ENCODE peak calls at places on chromosomes 6 and 20, in eight cellular contexts. U is GM23248; A is Peyer's patch; Z is A549; G is heart right ventricle; S is H9; M is effector memory CD4-positive, alpha-beta T cell; O is WERI-Rb-1. C is an unnamed sample.

GRCh38 chr6:17928514-17929430 is 58.7 kb downstream of the KIF13A start:
- DNase-seq in U (peak; percentile 79), A (no peak), Z (no peak), G (no peak), S (no peak), M (no peak), O (no peak), C (no peak)

GRCh38 chr6:25089442-25089841 is 153.7 kb upstream of the RIPOR2 start:
- DNase-seq in U (peak; percentile 49), A (no peak), Z (no peak), G (no peak), S (no peak), M (no peak), O (no peak), C (no peak)

GRCh38 chr6:1984346-1984994 is 260.9 kb downstream of the GMDS start:
- DNase-seq in U (no peak), A (no peak), Z (no peak), G (no peak), S (no peak), M (no peak), O (no peak), C (no peak)

GRCh38 chr6:124770131-124770530 is 192.1 kb upstream of the RNF217 start:
- DNase-seq in U (no peak), A (no peak), Z (no peak), G (no peak), S (no peak), M (no peak), O (no peak), C (no peak)

GRCh38 chr6:34280216-34280615 is 31.4 kb upstream of the SMIM29 start:
- DNase-seq in U (no peak), A (no peak), Z (no peak), G (no peak), S (no peak), M (no peak), O (no peak), C (no peak)

GRCh38 chr20:53555081-53555480 is 38.6 kb downstream of the ZNF217 start:
- DNase-seq in U (no peak), A (no peak), Z (no peak), G (no peak), S (no peak), M (no peak), O (no peak), C (no peak)

GRCh38 chr20:56783826-56784225 is 154.7 kb downstream of the TFAP2C start:
- DNase-seq in U (no peak), A (no peak), Z (peak; percentile 81), G (no peak), S (no peak), M (no peak), O (no peak), C (no peak)

GRCh38 chr6:13431861-13432465 is 55.4 kb downstream of the GFOD1 start:
- DNase-seq in U (peak; percentile 35), A (no peak), Z (peak; percentile 7), G (no peak), S (no peak), M (no peak), O (no peak), C (no peak)

GRCh38 chr20:13672657-13673056 is 33.9 kb upstream of the TASP1 start:
- DNase-seq in U (no peak), A (no peak), Z (no peak), G (no peak), S (no peak), M (no peak), O (no peak), C (no peak)

GRCh38 chr6:53659458-53659857 is 6.1 kb downstream of the KLHL31 start:
- DNase-seq in U (no peak), A (no peak), Z (no peak), G (no peak), S (no peak), M (no peak), O (no peak), C (no peak)

GRCh38 chr6:35473849-35474128 is 5.6 kb downstream of the RPL10A start:
- DNase-seq in U (no peak), A (no peak), Z (no peak), G (no peak), S (peak; percentile 52), M (no peak), O (no peak), C (no peak)
- H3K27ac ChIP-seq in U (no peak overlapping the region), A (no peak overlapping the region), Z (no peak overlapping the region), G (no peak overlapping the region), S (no peak overlapping the region), M (no peak overlapping the region), O (peak overlapping the region; percentile 35), C (no peak overlapping the region)

DNA sequence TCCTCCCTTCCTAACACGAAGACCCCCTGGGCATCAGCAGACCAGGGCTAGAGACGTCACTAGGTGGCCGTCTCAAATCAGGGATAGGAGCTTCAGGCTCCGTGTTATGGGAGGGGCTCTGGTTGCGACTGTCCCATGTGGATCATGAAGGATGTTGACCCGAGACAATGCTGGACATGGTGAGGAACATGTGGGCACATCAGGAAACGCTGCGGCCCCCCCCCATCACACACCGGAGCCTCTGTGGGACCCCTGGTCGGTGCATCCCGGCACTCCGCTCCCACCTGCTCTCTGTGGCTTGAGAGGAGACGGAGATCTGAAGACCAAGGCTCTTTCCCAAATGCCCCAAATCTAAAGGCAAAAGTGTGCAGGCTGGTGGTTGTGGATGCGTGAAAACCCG is 54.2 kb downstream of the DACT2 start:
- DNase-seq in U (no peak), A (no peak), Z (no peak), G (no peak), S (no peak), M (no peak), O (no peak), C (no peak)
- H3K9me3 ChIP-seq in U (no peaks in the 10 kb centered on the region), A (no peaks in the 10 kb centered on the region), Z (no peaks in the 10 kb centered on the region), G (no peaks in the 10 kb centered on the region), S (no peaks in the 10 kb centered on the region), M (no peaks in the 10 kb centered on the region), O (no peaks in the 10 kb centered on the region), C (no peaks in the 10 kb centered on the region)

GRCh38 chr20:19777981-19778380 is 19.9 kb downstream of the RIN2 start:
- DNase-seq in U (peak; percentile 29), A (no peak), Z (no peak), G (no peak), S (no peak), M (no peak), O (no peak), C (no peak)

GRCh38 chr20:19778404-19778803 is 20.3 kb downstream of the RIN2 start:
- DNase-seq in U (peak; percentile 58), A (no peak), Z (no peak), G (no peak), S (no peak), M (no peak), O (no peak), C (no peak)

GRCh38 chr20:19780261-19780660 is 22.2 kb downstream of the RIN2 start:
- DNase-seq in U (no peak), A (no peak), Z (no peak), G (no peak), S (no peak), M (no peak), O (no peak), C (no peak)

GRCh38 chr20:19781235-19781634 is 23.2 kb downstream of the RIN2 start:
- DNase-seq in U (no peak), A (no peak), Z (no peak), G (no peak), S (no peak), M (no peak), O (no peak), C (no peak)

GRCh38 chr20:19779634-19780033 is 21.6 kb downstream of the RIN2 start:
- DNase-seq in U (no peak), A (no peak), Z (no peak), G (no peak), S (no peak), M (no peak), O (no peak), C (no peak)
- H3K27ac ChIP-seq in U (no peak overlapping the region), A (no peak overlapping the region), Z (no peak overlapping the region), G (peak overlapping the region; percentile 56), S (no peak overlapping the region), M (no peak overlapping the region), O (no peak overlapping the region), C (no peak overlapping the region)

DNA sequence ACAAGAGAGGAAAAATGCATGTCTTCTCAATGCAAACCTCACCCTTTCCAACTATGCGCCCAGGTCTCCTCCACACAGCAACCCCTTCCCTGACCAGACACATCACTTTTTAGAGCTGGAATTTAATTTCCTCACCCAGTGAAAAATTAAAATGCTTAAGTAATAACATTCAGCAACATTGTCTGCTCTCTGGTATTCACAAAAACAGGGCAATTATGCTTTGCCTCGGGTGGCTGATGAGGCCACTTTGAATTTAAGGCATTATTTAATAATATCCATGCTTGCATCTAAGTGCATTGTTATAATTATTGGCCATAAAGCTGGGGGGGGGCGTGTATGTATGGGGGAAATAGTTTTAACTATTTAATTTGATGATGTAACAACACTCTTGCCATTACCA is 777.8 kb upstream of the NRSN1 start:
- DNase-seq in U (no peak), A (no peak), Z (no peak), G (no peak), S (no peak), M (no peak), O (no peak), C (no peak)
- H3K9me3 ChIP-seq in U (no peaks in the 10 kb centered on the region), A (no peaks in the 10 kb centered on the region), Z (no peaks in the 10 kb centered on the region), G (no peaks in the 10 kb centered on the region), S (no peaks in the 10 kb centered on the region), M (no peaks in the 10 kb centered on the region), O (no peaks in the 10 kb centered on the region), C (no peaks in the 10 kb centered on the region)

DNA sequence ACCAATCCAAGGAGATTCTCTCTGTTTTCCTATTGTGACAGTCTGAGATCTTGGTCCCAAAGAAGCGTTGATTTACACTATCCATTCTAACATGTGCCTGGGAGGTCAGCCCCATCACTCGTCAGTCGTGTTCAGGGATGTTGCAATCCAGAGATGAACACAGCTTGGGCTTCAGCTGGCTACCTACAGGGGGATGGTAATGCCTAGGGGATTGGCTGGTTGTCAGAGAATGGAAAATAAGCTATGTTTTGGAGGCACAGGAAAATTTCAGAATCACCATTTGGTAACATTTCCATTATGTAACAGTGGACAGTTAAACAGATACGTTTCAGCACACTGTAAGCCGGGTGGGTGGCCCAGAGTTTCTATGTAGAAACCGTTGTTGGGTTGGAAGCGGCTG is 147.1 kb upstream of the RALGAPA2 start:
- DNase-seq in U (no peak), A (no peak), Z (no peak), G (no peak), S (no peak), M (no peak), O (no peak), C (no peak)
- H3K27ac ChIP-seq in U (no peak overlapping the region), A (no peak overlapping the region), Z (no peak overlapping the region), G (no peak overlapping the region), S (no peak overlapping the region), M (no peak overlapping the region), O (no peak overlapping the region), C (no peak overlapping the region)

DNA sequence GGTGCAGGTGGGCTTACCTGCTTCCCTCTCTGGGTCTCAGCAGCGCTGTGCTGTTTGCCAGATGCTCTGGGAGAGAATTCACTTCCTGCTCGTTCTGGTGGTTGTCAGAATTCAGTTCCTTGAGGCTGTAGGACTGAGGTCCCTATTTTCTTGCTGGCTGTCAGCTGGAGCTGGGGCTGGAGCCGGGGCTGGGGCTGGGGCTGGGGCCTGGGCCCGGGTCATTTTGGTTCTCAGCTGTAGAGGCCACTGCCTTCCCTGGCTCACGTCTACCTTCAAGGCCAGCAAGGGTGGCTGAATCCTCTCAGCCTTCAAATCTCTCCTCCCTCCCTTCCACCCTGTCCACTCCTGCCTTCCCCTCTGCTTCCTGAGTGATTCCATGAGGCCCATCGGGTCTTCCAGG is 16.8 kb upstream of the PHACTR3 start:
- DNase-seq in U (no peak), A (no peak), Z (no peak), G (no peak), S (no peak), M (no peak), O (no peak), C (no peak)
- H3K9me3 ChIP-seq in U (no peaks in the 10 kb centered on the region), A (no peaks in the 10 kb centered on the region), Z (peaks cover 5% of the 10 kb centered on the region), G (no peaks in the 10 kb centered on the region), S (no peaks in the 10 kb centered on the region), M (no peaks in the 10 kb centered on the region), O (no peaks in the 10 kb centered on the region), C (peaks cover 30% of the 10 kb centered on the region)

C was measured in iPS DF 6.9.